ENCODE peak calls at places on chromosomes 1 and 21, in ten cellular contexts. P is fibroblast of lung; T is activated T-helper 1 cell treated with anti-CD3 and anti-CD28 coated beads, Interleukin-12 subunit alpha, Interleukin-12 subunit beta, Interleukin-2, Interleukin-4 antibody, amounts not matched to agents 30 ng/mL and 10 ng/mL and 1 ng/mL, durations not matched to agents 14 hours and 24 hours and 36 hours; N is EL; B is sciatic nerve; I is DMS153; E is NCI-H2107; F is GM12864; L is heart left ventricle; A is stimulated activated CD4-positive, alpha-beta T cell treated with anti-CD3 and anti-CD28 coated beads, Interleukin-1b, Interleukin-23, amount 100 ng/mL, for 24 hours. Q is an unnamed sample.

GRCh38 chr1:173193639-173194038 is 13.5 kb downstream of the TNFSF4 start:
- DNase-seq in F (no peak), P (peak), I (no peak), L (no peak), T (no peak), A (no peak), N (peak), B (no peak), E (no peak), Q (no peak)

GRCh38 chr1:226820935-226821718 is 49.3 kb upstream of the PSEN2 start:
- DNase-seq in L (peak), T (no peak), B (peak), P (peak), N (peak), E (no peak), F (no peak), I (no peak), A (no peak), Q (peak)

GRCh38 chr1:235648954-235649721 is 446 bp downstream of the GNG4 start:
- DNase-seq in A (peak), I (no peak), B (no peak), E (no peak), L (peak), T (peak), N (peak), P (peak), F (no peak), Q (peak)

GRCh38 chr1:64624446-64624766 is 120.5 kb upstream of the RAVER2 start:
- DNase-seq in B (no peak), I (no peak), E (no peak), T (no peak), P (peak), L (peak), F (no peak), A (no peak), N (peak), Q (no peak)

GRCh38 chr1:172726740-172727139 is 67.8 kb downstream of the FASLG start:
- DNase-seq in A (no peak), I (no peak), N (no peak), B (no peak), P (no peak), E (no peak), L (no peak), F (no peak), T (no peak), Q (no peak)

GRCh38 chr1:23101891-23102688 is 66.6 kb downstream of the LUZP1 start:
- DNase-seq in I (no peak), E (no peak), L (no peak), T (no peak), A (no peak), F (no peak), N (peak), P (peak), B (no peak), Q (no peak)

GRCh38 chr1:236645016-236645680 is 40.8 kb upstream of the HEATR1 start:
- DNase-seq in L (no peak), P (no peak), E (no peak), F (no peak), B (no peak), T (no peak), A (no peak), N (no peak), I (no peak), Q (no peak)

GRCh38 chr1:160362168-160362941 is 4.5 kb upstream of the NHLH1 start:
- DNase-seq in F (no peak), A (no peak), E (no peak), T (no peak), B (no peak), N (no peak), I (no peak), P (peak), L (no peak), Q (no peak)

GRCh38 chr1:169604781-169605560 is 18.7 kb upstream of the F5 start:
- DNase-seq in B (no peak), E (no peak), P (no peak), N (no peak), F (no peak), A (no peak), I (no peak), T (peak), L (no peak), Q (no peak)

GRCh38 chr1:172499636-172500141 is 33.3 kb upstream of the SUCO start:
- DNase-seq in N (peak), E (no peak), B (no peak), F (peak), A (no peak), I (peak), T (no peak), L (no peak), P (no peak), Q (no peak)

GRCh38 chr1:226736908-226737818 is 1.9 kb downstream of the ITPKB start:
- DNase-seq in N (peak), L (peak), T (peak), B (peak), E (peak), I (peak), A (no peak), F (no peak), P (peak), Q (peak)

GRCh38 chr21:32001390-32001789 is 128.6 kb downstream of the HUNK start:
- DNase-seq in L (no peak), N (no peak), B (no peak), A (no peak), I (no peak), F (no peak), E (no peak), T (no peak), P (no peak), Q (no peak)

GRCh38 chr1:154481058-154481457 is 21.0 kb upstream of the TDRD10 start:
- DNase-seq in B (no peak), L (no peak), N (no peak), E (no peak), F (no peak), T (no peak), P (no peak), A (no peak), I (no peak), Q (no peak)

GRCh38 chr1:9861371-9861770 is 37.6 kb upstream of the CLSTN1 start:
- DNase-seq in L (no peak), I (peak), B (no peak), A (no peak), N (no peak), F (no peak), P (no peak), T (no peak), E (no peak), Q (no peak)

GRCh38 chr1:63848764-63849548 is 75.1 kb downstream of the ROR1 start:
- DNase-seq in P (no peak), N (no peak), T (no peak), F (no peak), E (no peak), L (no peak), I (no peak), B (no peak), A (no peak), Q (no peak)

GRCh38 chr1:59502009-59502691 is 205.3 kb downstream of the FGGY start:
- DNase-seq in B (no peak), L (no peak), N (peak), T (no peak), I (no peak), E (no peak), A (no peak), P (no peak), F (no peak), Q (no peak)

GRCh38 chr1:17347769-17348592 is 24.0 kb upstream of the PADI6 start:
- DNase-seq in A (no peak), I (no peak), T (no peak), N (peak), P (peak), E (no peak), B (no peak), L (no peak), F (no peak), Q (peak)

GRCh38 chr1:3814771-3815561 is 18.7 kb upstream of the LRRC47 start:
- DNase-seq in A (no peak), N (no peak), P (no peak), L (no peak), E (no peak), I (no peak), T (no peak), F (no peak), B (no peak), Q (no peak)

GRCh38 chr1:19547814-19548213 is 62.5 kb upstream of the CAPZB start:
- DNase-seq in B (no peak), P (no peak), I (peak), F (no peak), L (no peak), T (no peak), N (no peak), E (no peak), A (no peak), Q (no peak)

GRCh38 chr1:91700771-91701493 is 185.0 kb downstream of the TGFBR3 start:
- DNase-seq in L (no peak), F (no peak), N (peak), E (no peak), B (no peak), P (no peak), A (no peak), T (no peak), I (no peak), Q (no peak)

GRCh38 chr1:246907472-246907871 is 24.3 kb downstream of the AHCTF1 start:
- DNase-seq in F (no peak), L (peak), B (no peak), I (peak), E (no peak), P (peak), T (no peak), N (peak), A (no peak), Q (no peak)

GRCh38 chr1:175208773-175209492 is 16.4 kb upstream of the KIAA0040 start:
- DNase-seq in B (no peak), A (no peak), P (no peak), T (peak), I (no peak), F (no peak), N (no peak), L (no peak), E (peak), Q (peak)

GRCh38 chr1:36211307-36211706 is 12.9 kb upstream of the THRAP3 start:
- DNase-seq in I (no peak), E (no peak), A (no peak), F (no peak), P (no peak), L (no peak), N (no peak), T (no peak), B (no peak), Q (no peak)

GRCh38 chr1:21050031-21050430 is 126.7 kb downstream of the EIF4G3 start:
- DNase-seq in T (no peak), B (no peak), A (no peak), P (peak), I (no peak), N (peak), E (no peak), L (no peak), F (no peak), Q (no peak)

GRCh38 chr21:17436626-17437111 is 76.2 kb upstream of the CXADR start:
- DNase-seq in N (no peak), L (no peak), F (no peak), T (no peak), A (no peak), P (no peak), I (no peak), E (no peak), B (no peak), Q (no peak)

GRCh38 chr21:38244885-38245869 is 11.6 kb upstream of the KCNJ15 start:
- DNase-seq in B (no peak), N (peak), I (no peak), F (no peak), P (peak), T (peak), L (no peak), A (peak), E (no peak), Q (no peak)

GRCh38 chr1:36198641-36199040 is 25.6 kb upstream of the THRAP3 start:
- DNase-seq in P (no peak), F (no peak), I (no peak), L (no peak), T (no peak), E (no peak), B (no peak), N (no peak), A (no peak), Q (no peak)

Q was measured in mucosa of descending colon.